ENCODE peak calls at places on chromosomes 3 and 15, in seven cellular contexts. P is cardiac muscle cell, C is tibial nerve, K is glutamatergic neuron, R is hippocampal formation, H is aorta, L is anterior cingulate cortex. M is an unnamed sample.

GRCh38 chr3:104385421-104385820 is 981.3 kb upstream of the ALCAM start:
- DNase-seq in P (no peak), C (peak), K (no peak), R (no peak), H (no peak), L (no peak), M (no peak)

GRCh38 chr15:63135804-63136203 is 14.1 kb downstream of the LACTB start:
- DNase-seq in P (no peak), C (no peak), K (no peak), R (no peak), H (no peak), L (no peak), M (no peak)

GRCh38 chr3:176757440-176757839 is 439.8 kb downstream of the TBL1XR1 start:
- DNase-seq in P (no peak), C (no peak), K (no peak), R (no peak), H (no peak), L (no peak), M (no peak)

GRCh38 chr3:107117922-107118576 is 259.2 kb upstream of the CCDC54 start:
- DNase-seq in P (peak), C (peak), K (peak), R (peak), H (no peak), L (peak), M (no peak)

GRCh38 chr3:131004603-131005002 is 22.0 kb downstream of the ASTE1 start:
- DNase-seq in P (no peak), C (no peak), K (no peak), R (no peak), H (no peak), L (no peak), M (no peak)

GRCh38 chr15:25947336-25948080 is 84.4 kb upstream of the ATP10A start:
- DNase-seq in P (peak), C (no peak), K (peak), R (no peak), H (no peak), L (no peak), M (peak)

GRCh38 chr15:89768071-89768500 is 8.0 kb upstream of the MESP2 start:
- DNase-seq in P (no peak), C (no peak), K (no peak), R (no peak), H (peak), L (no peak), M (no peak)

GRCh38 chr3:81485444-81485865 is 276.0 kb downstream of the GBE1 start:
- DNase-seq in P (no peak), C (no peak), K (no peak), R (no peak), H (peak), L (no peak), M (no peak)

GRCh38 chr15:42491540-42492225 is 742 bp upstream of the ZNF106 start:
- DNase-seq in P (no peak), C (no peak), K (no peak), R (no peak), H (no peak), L (no peak), M (no peak)

GRCh38 chr3:129313415-129313982 is 34.8 kb downstream of the HMCES start:
- DNase-seq in P (no peak), C (no peak), K (no peak), R (no peak), H (no peak), L (no peak), M (no peak)